ENCODE peak calls at places on chromosomes 6 and 20, in five cellular contexts. One of them, this sample, is unnamed.

GRCh38 chr20:17570347-17571152 is 675 bp downstream of the DSTN start:
- DNase-seq in endothelial cell: peak; percentile 56
- DNase-seq in choroid plexus epithelial cell: peak; percentile 52
- DNase-seq in fibroblast of lung: peak; percentile 53
- DNase-seq in DND-41: peak; percentile 31
- DNase-seq in this sample: no peak

GRCh38 chr20:665276-665675 is 10.3 kb downstream of the SCRT2 start:
- DNase-seq in endothelial cell: no peak
- DNase-seq in choroid plexus epithelial cell: no peak
- DNase-seq in fibroblast of lung: no peak
- DNase-seq in DND-41: no peak
- DNase-seq in this sample: no peak

GRCh38 chr20:25223179-25223661 is 24.7 kb upstream of the PYGB start:
- DNase-seq in endothelial cell: no peak
- DNase-seq in choroid plexus epithelial cell: peak; percentile 96
- DNase-seq in fibroblast of lung: peak; percentile 88
- DNase-seq in DND-41: no peak
- DNase-seq in this sample: peak; percentile 18

GRCh38 chr20:9215539-9215938 is 146.7 kb downstream of the PLCB4 start:
- DNase-seq in endothelial cell: no peak
- DNase-seq in choroid plexus epithelial cell: peak; percentile 44
- DNase-seq in fibroblast of lung: peak; percentile 33
- DNase-seq in DND-41: no peak
- DNase-seq in this sample: no peak

GRCh38 chr6:117138920-117139319 is 126.4 kb upstream of the VGLL2 start:
- DNase-seq in endothelial cell: no peak
- DNase-seq in choroid plexus epithelial cell: no peak
- DNase-seq in fibroblast of lung: no peak
- DNase-seq in DND-41: no peak
- DNase-seq in this sample: no peak

GRCh38 chr6:20182926-20183521 is 29.2 kb downstream of the MBOAT1 start:
- DNase-seq in endothelial cell: no peak
- DNase-seq in choroid plexus epithelial cell: peak; percentile 42
- DNase-seq in fibroblast of lung: no peak
- DNase-seq in DND-41: no peak
- DNase-seq in this sample: no peak

GRCh38 chr20:43955244-43956191 is 40.9 kb downstream of the TOX2 start:
- DNase-seq in endothelial cell: no peak
- DNase-seq in choroid plexus epithelial cell: peak; percentile 86
- DNase-seq in fibroblast of lung: peak; percentile 94
- DNase-seq in DND-41: peak; percentile 77
- DNase-seq in this sample: peak; percentile 87

GRCh38 chr6:163419413-163420314 is 5.1 kb downstream of the QKI start:
- DNase-seq in endothelial cell: no peak
- DNase-seq in choroid plexus epithelial cell: peak; percentile 65
- DNase-seq in fibroblast of lung: peak; percentile 53
- DNase-seq in DND-41: no peak
- DNase-seq in this sample: peak; percentile 35

GRCh38 chr6:99130897-99131873 is 183.4 kb upstream of the FBXL4 start:
- DNase-seq in endothelial cell: no peak
- DNase-seq in choroid plexus epithelial cell: peak; percentile 1
- DNase-seq in fibroblast of lung: no peak
- DNase-seq in DND-41: no peak
- DNase-seq in this sample: no peak

GRCh38 chr20:34712525-34713192 is 8.5 kb downstream of the TP53INP2 start:
- DNase-seq in endothelial cell: no peak
- DNase-seq in choroid plexus epithelial cell: no peak
- DNase-seq in fibroblast of lung: no peak
- DNase-seq in DND-41: no peak
- DNase-seq in this sample: no peak

GRCh38 chr6:167276772-167277533 is 14.2 kb upstream of the UNC93A start:
- DNase-seq in endothelial cell: no peak
- DNase-seq in choroid plexus epithelial cell: no peak
- DNase-seq in fibroblast of lung: no peak
- DNase-seq in DND-41: no peak
- DNase-seq in this sample: no peak

GRCh38 chr6:169158182-169158573 is 95.5 kb downstream of the THBS2 start:
- DNase-seq in endothelial cell: no peak
- DNase-seq in choroid plexus epithelial cell: peak; percentile 91
- DNase-seq in fibroblast of lung: peak; percentile 94
- DNase-seq in DND-41: no peak
- DNase-seq in this sample: peak; percentile 60

GRCh38 chr6:7143161-7143974 is 35.6 kb downstream of the RREB1 start:
- DNase-seq in endothelial cell: no peak
- DNase-seq in choroid plexus epithelial cell: no peak
- DNase-seq in fibroblast of lung: peak; percentile 45
- DNase-seq in DND-41: no peak
- DNase-seq in this sample: no peak

GRCh38 chr6:118709859-118710350 is 58.5 kb upstream of the CEP85L start:
- DNase-seq in endothelial cell: peak; percentile 10
- DNase-seq in choroid plexus epithelial cell: peak; percentile 83
- DNase-seq in fibroblast of lung: no peak
- DNase-seq in DND-41: peak; percentile 88
- DNase-seq in this sample: no peak

GRCh38 chr6:15148356-15149058 is 97.4 kb upstream of the JARID2 start:
- DNase-seq in endothelial cell: no peak
- DNase-seq in choroid plexus epithelial cell: peak; percentile 93
- DNase-seq in fibroblast of lung: peak; percentile 87
- DNase-seq in DND-41: no peak
- DNase-seq in this sample: peak; percentile 32

GRCh38 chr20:64110411-64111068 is 3.2 kb upstream of the NPBWR2 start:
- DNase-seq in endothelial cell: no peak
- DNase-seq in choroid plexus epithelial cell: no peak
- DNase-seq in fibroblast of lung: no peak
- DNase-seq in DND-41: no peak
- DNase-seq in this sample: no peak

GRCh38 chr20:39855056-39855455 is 834.0 kb downstream of the MAFB start:
- DNase-seq in endothelial cell: no peak
- DNase-seq in choroid plexus epithelial cell: no peak
- DNase-seq in fibroblast of lung: no peak
- DNase-seq in DND-41: no peak
- DNase-seq in this sample: no peak

GRCh38 chr6:6588924-6589696 is 590 bp downstream of the LY86 start:
- DNase-seq in endothelial cell: no peak
- DNase-seq in choroid plexus epithelial cell: no peak
- DNase-seq in fibroblast of lung: no peak
- DNase-seq in DND-41: no peak
- DNase-seq in this sample: no peak

GRCh38 chr6:97674802-97675201 is 391.8 kb upstream of the MMS22L start:
- DNase-seq in endothelial cell: no peak
- DNase-seq in choroid plexus epithelial cell: peak; percentile 48
- DNase-seq in fibroblast of lung: peak; percentile 33
- DNase-seq in DND-41: no peak
- DNase-seq in this sample: no peak

DNA sequence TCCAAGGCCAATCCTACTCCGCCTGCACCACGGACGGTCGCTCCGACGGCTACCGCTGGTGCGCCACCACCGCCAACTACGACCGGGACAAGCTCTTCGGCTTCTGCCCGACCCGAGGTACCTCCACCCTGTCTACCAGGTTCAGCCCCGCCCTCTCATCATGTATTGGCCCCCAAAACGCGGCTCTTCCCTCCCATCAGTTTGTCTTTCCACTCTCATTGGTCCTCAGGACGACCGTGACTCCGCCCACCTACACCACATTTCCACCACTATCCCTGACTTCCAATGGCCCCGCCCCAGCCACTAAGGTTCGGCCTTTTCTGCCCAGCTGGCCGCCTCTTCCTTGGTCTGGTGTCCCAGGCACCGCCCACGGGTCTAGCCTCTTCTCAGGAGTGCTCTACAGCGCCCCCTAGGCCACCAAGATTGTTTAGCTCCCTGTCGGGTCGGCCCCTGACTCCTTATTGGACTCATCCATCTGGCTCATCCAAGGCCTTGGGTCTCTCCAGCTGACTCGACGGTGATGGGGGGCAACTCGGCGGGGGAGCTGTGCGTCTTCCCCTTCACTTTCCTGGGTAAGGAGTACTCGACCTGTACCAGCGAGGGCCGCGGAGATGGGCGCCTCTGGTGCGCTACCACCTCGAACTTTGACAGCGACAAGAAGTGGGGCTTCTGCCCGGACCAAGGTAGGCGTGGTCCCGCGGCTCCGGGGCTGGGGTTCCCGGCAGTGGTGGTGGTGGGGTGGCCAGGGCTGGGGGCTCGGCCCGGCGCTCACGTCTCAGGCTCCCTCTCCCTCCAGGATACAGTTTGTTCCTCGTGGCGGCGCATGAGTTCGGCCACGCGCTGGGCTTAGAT is 3.1 kb downstream of the MMP9 start:
- DNase-seq in endothelial cell: no peak
- DNase-seq in choroid plexus epithelial cell: peak; percentile 27
- DNase-seq in fibroblast of lung: peak; percentile 21
- DNase-seq in DND-41: peak; percentile 50
- DNase-seq in this sample: no peak
- TF ChIP-seq CTCF in endothelial cell: no peak
- TF ChIP-seq CTCF in choroid plexus epithelial cell: peak; percentile 28
- TF ChIP-seq CTCF in fibroblast of lung: no peak
- TF ChIP-seq CTCF in DND-41: peak; percentile 64
- TF ChIP-seq CTCF in this sample: peak; percentile 7

GRCh38 chr6:30914076-30914853 is at the start of gene VARS2:
- DNase-seq in endothelial cell: peak; percentile 85
- DNase-seq in choroid plexus epithelial cell: peak; percentile 90
- DNase-seq in fibroblast of lung: peak; percentile 92
- DNase-seq in DND-41: peak; percentile 90
- DNase-seq in this sample: peak; percentile 82
- TF ChIP-seq CTCF in endothelial cell: no peak
- TF ChIP-seq CTCF in choroid plexus epithelial cell: peak; percentile 50
- TF ChIP-seq CTCF in fibroblast of lung: peak; percentile 21
- TF ChIP-seq CTCF in DND-41: peak; percentile 50
- TF ChIP-seq CTCF in this sample: peak; percentile 39

DNA sequence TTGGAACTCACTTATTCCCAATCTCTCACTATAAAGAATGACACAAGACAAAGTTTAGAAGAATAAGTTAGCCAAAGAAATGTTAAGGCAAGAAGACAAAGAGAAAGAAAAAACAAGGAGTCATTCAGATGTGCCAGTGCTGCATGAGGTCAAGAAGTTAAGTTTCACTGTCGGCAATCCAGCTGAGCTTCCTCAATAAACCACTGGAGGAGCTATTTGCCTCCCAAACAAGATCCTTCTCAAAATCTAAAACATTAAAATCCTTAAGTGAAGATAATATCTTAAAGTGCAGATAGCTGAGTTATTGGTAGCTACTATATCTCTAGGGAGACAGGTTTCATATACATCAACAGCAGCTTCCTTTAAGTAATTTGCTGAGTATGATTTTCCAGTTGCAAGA is 512.3 kb downstream of the HDGFL1 start:
- DNase-seq in endothelial cell: no peak
- DNase-seq in choroid plexus epithelial cell: peak; percentile 17
- DNase-seq in fibroblast of lung: peak; percentile 18
- DNase-seq in DND-41: no peak
- DNase-seq in this sample: no peak
- TF ChIP-seq CTCF in endothelial cell: no peak
- TF ChIP-seq CTCF in choroid plexus epithelial cell: peak; percentile 49
- TF ChIP-seq CTCF in fibroblast of lung: no peak
- TF ChIP-seq CTCF in DND-41: peak; percentile 39
- TF ChIP-seq CTCF in this sample: no peak

GRCh38 chr6:89278956-89279355 is 36.1 kb downstream of the GABRR2 start:
- DNase-seq in endothelial cell: no peak
- DNase-seq in choroid plexus epithelial cell: no peak
- DNase-seq in fibroblast of lung: no peak
- DNase-seq in DND-41: no peak
- DNase-seq in this sample: no peak

GRCh38 chr6:89284081-89284480 is 31.0 kb downstream of the GABRR2 start:
- DNase-seq in endothelial cell: no peak
- DNase-seq in choroid plexus epithelial cell: no peak
- DNase-seq in fibroblast of lung: no peak
- DNase-seq in DND-41: no peak
- DNase-seq in this sample: no peak

GRCh38 chr6:89282749-89283148 is 32.4 kb downstream of the GABRR2 start:
- DNase-seq in endothelial cell: no peak
- DNase-seq in choroid plexus epithelial cell: no peak
- DNase-seq in fibroblast of lung: no peak
- DNase-seq in DND-41: no peak
- DNase-seq in this sample: no peak

GRCh38 chr6:89284963-89285735 is 29.9 kb downstream of the GABRR2 start:
- DNase-seq in endothelial cell: no peak
- DNase-seq in choroid plexus epithelial cell: no peak
- DNase-seq in fibroblast of lung: no peak
- DNase-seq in DND-41: no peak
- DNase-seq in this sample: no peak

DNA sequence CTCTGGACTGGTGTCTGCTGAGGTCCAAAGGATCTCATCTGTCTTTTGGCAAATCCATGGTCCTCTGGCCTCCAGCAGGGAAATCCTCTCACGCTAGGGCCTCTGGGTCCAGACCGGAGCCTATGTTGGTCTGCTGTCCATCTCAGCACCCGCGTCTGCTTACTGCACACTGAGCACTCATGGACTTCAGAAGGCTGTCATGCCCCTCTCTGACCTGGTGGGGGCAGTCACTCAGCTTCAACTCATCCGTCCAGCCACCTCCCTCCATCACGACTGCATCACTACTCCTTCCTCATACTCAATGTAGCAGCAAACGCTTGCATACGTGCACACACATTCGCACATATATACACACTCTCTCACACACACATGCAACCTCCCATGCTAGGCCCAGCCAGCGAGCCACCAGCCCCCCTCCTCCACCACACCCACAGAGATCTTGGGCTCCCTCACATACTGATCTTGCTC is 33.3 kb downstream of the GABRR2 start:
- DNase-seq in endothelial cell: peak; percentile 45
- DNase-seq in choroid plexus epithelial cell: peak; percentile 47
- DNase-seq in fibroblast of lung: peak; percentile 45
- DNase-seq in DND-41: peak; percentile 45
- DNase-seq in this sample: no peak
- TF ChIP-seq CTCF in endothelial cell: peak; percentile 57
- TF ChIP-seq CTCF in choroid plexus epithelial cell: peak; percentile 53
- TF ChIP-seq CTCF in fibroblast of lung: peak; percentile 30
- TF ChIP-seq CTCF in DND-41: peak; percentile 72
- TF ChIP-seq CTCF in this sample: peak; percentile 32

GRCh38 chr6:142698751-142699150 is 246.2 kb downstream of the HIVEP2 start:
- DNase-seq in endothelial cell: no peak
- DNase-seq in choroid plexus epithelial cell: peak; percentile 28
- DNase-seq in fibroblast of lung: no peak
- DNase-seq in DND-41: no peak
- DNase-seq in this sample: no peak
- TF ChIP-seq CTCF in endothelial cell: no peak
- TF ChIP-seq CTCF in choroid plexus epithelial cell: peak; percentile 50
- TF ChIP-seq CTCF in fibroblast of lung: no peak
- TF ChIP-seq CTCF in DND-41: peak; percentile 43
- TF ChIP-seq CTCF in this sample: peak; percentile 1

DNA sequence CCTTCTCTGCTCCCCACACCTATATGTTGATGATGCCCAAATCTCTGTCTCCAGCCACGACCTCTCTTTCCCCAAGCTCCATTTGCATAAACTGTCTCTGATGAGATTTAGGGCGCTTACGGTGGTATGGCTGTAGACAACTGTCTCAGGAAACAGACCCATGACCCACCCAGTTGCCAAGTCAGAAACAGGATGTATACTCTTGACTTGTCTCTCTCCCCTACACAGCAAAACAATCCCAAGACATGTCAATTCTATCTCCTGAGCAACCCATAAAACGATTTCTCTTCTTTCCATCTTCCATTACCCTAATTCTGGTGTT is 13.9 kb downstream of the GNL1 start:
- DNase-seq in endothelial cell: no peak
- DNase-seq in choroid plexus epithelial cell: no peak
- DNase-seq in fibroblast of lung: no peak
- DNase-seq in DND-41: no peak
- DNase-seq in this sample: no peak
- TF ChIP-seq CTCF in endothelial cell: no peak
- TF ChIP-seq CTCF in choroid plexus epithelial cell: no peak
- TF ChIP-seq CTCF in fibroblast of lung: no peak
- TF ChIP-seq CTCF in DND-41: no peak
- TF ChIP-seq CTCF in this sample: no peak